ENCODE peak calls at places on chromosomes 11 and 22, in four cellular contexts. X is fibroblast of mammary gland, J is tibial nerve, R is astrocyte of the spinal cord. Y is an unnamed sample.
A peak's percentile ranks its signal among the peaks of the same experiment; 100 is the strongest.

GRCh38 chr22:22752199-22752555 is 107.8 kb downstream of the GGTLC2 start:
- DNase-seq in X (no peak), J (no peak), R (no peak), Y (no peak)

GRCh38 chr11:614583-615452 is 932 bp downstream of the IRF7 start:
- DNase-seq in X (peak; percentile 17), J (no peak), R (no peak), Y (no peak)

GRCh38 chr11:36027731-36028130 is 83.9 kb downstream of the LDLRAD3 start:
- DNase-seq in X (no peak), J (no peak), R (no peak), Y (no peak)

GRCh38 chr11:134037093-134037908 is 31.6 kb upstream of the JAM3 start:
- DNase-seq in X (peak; percentile 40), J (peak; percentile 72), R (peak; percentile 71), Y (peak; percentile 72)

GRCh38 chr11:24068197-24068596 is 428.7 kb upstream of the LUZP2 start:
- DNase-seq in X (no peak), J (no peak), R (no peak), Y (no peak)

GRCh38 chr22:29871684-29872083 is 11.3 kb upstream of the MTMR3 start:
- DNase-seq in X (no peak), J (no peak), R (no peak), Y (peak; percentile 17)

GRCh38 chr22:35452351-35452781 is 52.4 kb downstream of the MCM5 start:
- DNase-seq in X (no peak), J (no peak), R (no peak), Y (no peak)

GRCh38 chr11:76769071-76769560 is 14.0 kb upstream of the TSKU start:
- DNase-seq in X (no peak), J (no peak), R (peak; percentile 54), Y (peak; percentile 31)

GRCh38 chr11:118406599-118407166 is 5.3 kb downstream of the ATP5MG start:
- DNase-seq in X (peak; percentile 74), J (no peak), R (peak; percentile 59), Y (peak; percentile 25)

GRCh38 chr22:37510046-37510445 is 9.2 kb downstream of the CARD10 start:
- DNase-seq in X (no peak), J (no peak), R (no peak), Y (no peak)

GRCh38 chr11:74680703-74681531 is 50.3 kb downstream of the CHRDL2 start:
- DNase-seq in X (no peak), J (no peak), R (no peak), Y (no peak)

GRCh38 chr11:21625982-21626381 is 566.9 kb upstream of the ANO5 start:
- DNase-seq in X (no peak), J (peak; percentile 13), R (no peak), Y (peak; percentile 0)

GRCh38 chr11:61579398-61580291 is 1.2 kb downstream of the SYT7 start:
- DNase-seq in X (no peak), J (no peak), R (no peak), Y (no peak)

GRCh38 chr11:86800076-86800955 is at the start of gene PRSS23:
- DNase-seq in X (peak; percentile 31), J (no peak), R (peak; percentile 66), Y (peak; percentile 66)

GRCh38 chr11:77287615-77288273 is 13.7 kb downstream of the GDPD4 start:
- DNase-seq in X (peak; percentile 97), J (no peak), R (peak; percentile 88), Y (peak; percentile 92)

GRCh38 chr11:114318361-114318760 is 22.2 kb downstream of the NNMT start:
- DNase-seq in X (peak; percentile 8), J (no peak), R (peak; percentile 15), Y (no peak)

GRCh38 chr11:11397043-11397415 is 44.0 kb upstream of the CSNK2A3 start:
- DNase-seq in X (no peak), J (no peak), R (no peak), Y (no peak)

GRCh38 chr11:9861860-9862725 is 198.2 kb downstream of the SWAP70 start:
- DNase-seq in X (peak; percentile 83), J (peak; percentile 58), R (peak; percentile 80), Y (peak; percentile 77)

GRCh38 chr11:103326070-103326794 is 217.0 kb downstream of the DYNC2H1 start:
- DNase-seq in X (peak; percentile 84), J (peak; percentile 59), R (peak; percentile 82), Y (peak; percentile 74)

GRCh38 chr11:11672101-11672500 is 50.3 kb upstream of the GALNT18 start:
- DNase-seq in X (no peak), J (no peak), R (no peak), Y (no peak)

GRCh38 chr11:74009675-74010305 is 905 bp upstream of the UCP3 start:
- DNase-seq in X (no peak), J (no peak), R (no peak), Y (no peak)

GRCh38 chr11:35418847-35419712 is at the start of gene SLC1A2:
- DNase-seq in X (peak; percentile 25), J (no peak), R (peak; percentile 12), Y (peak; percentile 23)

GRCh38 chr11:12771875-12772274 is 97.7 kb downstream of the TEAD1 start:
- DNase-seq in X (peak; percentile 56), J (no peak), R (no peak), Y (no peak)

GRCh38 chr22:26585104-26585790 is 4.7 kb downstream of the TPST2 start:
- DNase-seq in X (peak; percentile 68), J (no peak), R (peak; percentile 79), Y (peak; percentile 84)

GRCh38 chr22:38513063-38513462 is 7.0 kb upstream of the DDX17 start:
- DNase-seq in X (no peak), J (no peak), R (no peak), Y (no peak)

GRCh38 chr22:49011379-49011768 is 816.3 kb downstream of the BRD1 start:
- DNase-seq in X (no peak), J (no peak), R (no peak), Y (no peak)

GRCh38 chr11:113587318-113587739 is 112.1 kb upstream of the DRD2 start:
- DNase-seq in X (peak; percentile 7), J (no peak), R (peak; percentile 6), Y (no peak)

GRCh38 chr11:77199346-77199745 is 71.3 kb downstream of the MYO7A start:
- DNase-seq in X (no peak), J (no peak), R (no peak), Y (no peak)

GRCh38 chr11:59559886-59560285 is 48.5 kb downstream of the OR4D9 start:
- DNase-seq in X (no peak), J (no peak), R (no peak), Y (no peak)

GRCh38 chr11:93089474-93090102 is 108.2 kb downstream of the SLC36A4 start:
- DNase-seq in X (peak; percentile 54), J (peak; percentile 15), R (peak; percentile 52), Y (peak; percentile 62)

GRCh38 chr22:43299736-43300135 is 43.4 kb downstream of the SCUBE1 start:
- DNase-seq in X (no peak), J (no peak), R (no peak), Y (no peak)

GRCh38 chr11:532512-533048 is 2.8 kb downstream of the HRAS start:
- DNase-seq in X (no peak), J (no peak), R (no peak), Y (no peak)

GRCh38 chr11:120511116-120511803 is at the start of gene GRIK4:
- DNase-seq in X (peak; percentile 52), J (peak; percentile 77), R (peak; percentile 72), Y (peak; percentile 70)

GRCh38 chr11:25441432-25441831 is 890.5 kb upstream of the ANO3 start:
- DNase-seq in X (no peak), J (no peak), R (no peak), Y (peak; percentile 89)

GRCh38 chr11:130431337-130431773 is 2.9 kb upstream of the ADAMTS8 start:
- DNase-seq in X (peak; percentile 75), J (peak; percentile 93), R (peak; percentile 66), Y (peak; percentile 77)

GRCh38 chr11:35919244-35919643 is 24.6 kb upstream of the LDLRAD3 start:
- DNase-seq in X (no peak), J (no peak), R (peak; percentile 25), Y (peak; percentile 4)

GRCh38 chr11:64343740-64344133 is 3.7 kb downstream of the CCDC88B start:
- DNase-seq in X (no peak), J (no peak), R (no peak), Y (no peak)
- TF ChIP-seq CTCF in X (peak; percentile 31), J (no peak), R (peak; percentile 38), Y (no peak)

GRCh38 chr11:81237139-81237538 is 1496.5 kb downstream of the FAM181B start:
- DNase-seq in X (peak; percentile 49), J (peak; percentile 45), R (peak; percentile 50), Y (peak; percentile 67)
- TF ChIP-seq CTCF in X (peak; percentile 28), J (peak; percentile 22), R (peak; percentile 38), Y (peak; percentile 46)

DNA sequence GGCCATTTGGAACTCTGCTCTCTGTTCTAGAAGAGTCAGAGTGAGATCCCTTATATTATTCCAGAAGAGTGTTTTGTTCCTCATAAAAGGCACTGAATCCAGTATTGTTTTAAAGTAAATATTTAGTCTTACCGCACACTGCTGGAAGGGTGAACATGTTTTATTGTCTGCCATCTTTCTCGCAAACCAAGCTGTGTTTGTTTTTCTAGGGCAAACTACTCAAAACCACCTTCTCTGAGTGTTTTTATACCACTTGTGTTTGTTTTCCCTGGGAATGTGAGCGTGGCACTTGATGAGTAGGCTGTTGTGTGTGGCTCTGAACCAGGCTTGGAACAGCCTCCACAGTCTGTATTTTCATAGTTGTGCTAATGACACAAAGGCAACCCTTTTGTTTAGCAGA is 89.8 kb downstream of the DBX1 start:
- DNase-seq in X (no peak), J (no peak), R (peak; percentile 66), Y (peak; percentile 64)
- TF ChIP-seq CTCF in X (no peak), J (no peak), R (no peak), Y (no peak)

GRCh38 chr11:111585371-111585770 is 16.9 kb upstream of the SIK2 start:
- DNase-seq in X (peak; percentile 67), J (no peak), R (peak; percentile 75), Y (peak; percentile 85)

GRCh38 chr11:111589114-111589513 is 13.1 kb upstream of the SIK2 start:
- DNase-seq in X (no peak), J (no peak), R (no peak), Y (no peak)

GRCh38 chr11:111582163-111582562 is 20.1 kb upstream of the SIK2 start:
- DNase-seq in X (no peak), J (no peak), R (no peak), Y (no peak)

GRCh38 chr11:111582881-111583280 is 19.4 kb upstream of the SIK2 start:
- DNase-seq in X (no peak), J (no peak), R (no peak), Y (peak; percentile 85)

GRCh38 chr11:111586305-111586915 is 15.8 kb upstream of the SIK2 start:
- DNase-seq in X (peak; percentile 68), J (peak; percentile 71), R (peak; percentile 72), Y (peak; percentile 66)
- TF ChIP-seq CTCF in X (peak; percentile 69), J (peak; percentile 52), R (peak; percentile 65), Y (peak; percentile 68)

DNA sequence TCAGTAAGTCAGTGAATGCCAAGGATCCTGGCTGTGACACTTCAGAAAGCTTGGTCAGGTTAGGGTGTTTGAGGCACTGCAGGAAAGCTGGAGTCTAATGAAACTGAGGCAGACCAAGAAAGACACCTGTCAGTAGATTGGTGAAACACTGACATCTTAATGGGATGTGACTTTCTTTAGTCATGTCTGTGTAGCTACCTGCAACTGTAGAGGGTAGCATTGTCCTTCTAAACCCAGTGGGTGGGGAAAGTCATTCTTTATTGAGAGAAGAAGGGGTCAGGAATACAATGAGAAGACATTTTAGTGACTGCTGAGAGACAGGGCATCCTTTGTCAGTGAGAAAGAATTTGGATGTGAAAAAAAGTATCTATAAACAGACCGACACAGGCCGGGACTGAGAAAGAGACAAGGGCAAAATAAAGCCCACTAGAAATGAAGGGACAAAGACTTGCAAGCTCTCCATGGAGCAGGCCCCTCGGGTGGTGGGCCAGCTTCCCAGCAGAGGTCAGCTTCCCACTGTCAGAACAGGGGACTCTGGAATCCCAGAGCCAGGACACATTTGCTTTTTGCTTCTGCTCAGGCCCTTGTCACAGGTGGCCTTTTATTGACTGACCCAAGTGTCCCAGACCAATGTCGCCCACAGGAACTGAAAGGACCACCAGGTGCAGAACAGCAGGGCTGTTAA is 213.0 kb downstream of the TENM4 start:
- DNase-seq in X (no peak), J (no peak), R (no peak), Y (no peak)
- TF ChIP-seq CTCF in X (no peak), J (no peak), R (peak; percentile 19), Y (no peak)